ENCODE peak calls at places on chromosomes 3 and 15, in four cellular contexts. One of them, this sample, is unnamed.

GRCh38 chr15:23954931-23955330 is 267.8 kb upstream of the NDN start:
- DNase-seq in left ventricle myocardium inferior: no peak
- DNase-seq in GM12865: no peak
- DNase-seq in small intestine: no peak
- DNase-seq in this sample: no peak

GRCh38 chr3:54557538-54558419 is 370.1 kb downstream of the LRTM1 start:
- DNase-seq in left ventricle myocardium inferior: no peak
- DNase-seq in GM12865: no peak
- DNase-seq in small intestine: no peak
- DNase-seq in this sample: no peak

GRCh38 chr3:177026505-177027277 is 170.6 kb downstream of the TBL1XR1 start:
- DNase-seq in left ventricle myocardium inferior: no peak
- DNase-seq in GM12865: no peak
- DNase-seq in small intestine: no peak
- DNase-seq in this sample: no peak

GRCh38 chr3:73498764-73499622 is 125.7 kb downstream of the PDZRN3 start:
- DNase-seq in left ventricle myocardium inferior: peak; percentile 26
- DNase-seq in GM12865: peak; percentile 67
- DNase-seq in small intestine: no peak
- DNase-seq in this sample: no peak

GRCh38 chr3:15360786-15361493 is 28.6 kb upstream of the SH3BP5 start:
- DNase-seq in left ventricle myocardium inferior: no peak
- DNase-seq in GM12865: peak; percentile 41
- DNase-seq in small intestine: no peak
- DNase-seq in this sample: no peak

GRCh38 chr3:126537116-126537729 is 13.3 kb downstream of the CHST13 start:
- DNase-seq in left ventricle myocardium inferior: no peak
- DNase-seq in GM12865: no peak
- DNase-seq in small intestine: no peak
- DNase-seq in this sample: no peak

GRCh38 chr3:194070220-194070633 is 65.7 kb upstream of the HES1 start:
- DNase-seq in left ventricle myocardium inferior: no peak
- DNase-seq in GM12865: no peak
- DNase-seq in small intestine: no peak
- DNase-seq in this sample: no peak

GRCh38 chr3:169146112-169146665 is 517.3 kb downstream of the MECOM start:
- DNase-seq in left ventricle myocardium inferior: peak; percentile 37
- DNase-seq in GM12865: no peak
- DNase-seq in small intestine: peak; percentile 65
- DNase-seq in this sample: peak; percentile 83

GRCh38 chr15:99615460-99615859 is 49.7 kb downstream of the MEF2A start:
- DNase-seq in left ventricle myocardium inferior: no peak
- DNase-seq in GM12865: no peak
- DNase-seq in small intestine: no peak
- DNase-seq in this sample: no peak

GRCh38 chr15:63979227-63979793 is 67.0 kb downstream of the DAPK2 start:
- DNase-seq in left ventricle myocardium inferior: no peak
- DNase-seq in GM12865: no peak
- DNase-seq in small intestine: no peak
- DNase-seq in this sample: no peak

GRCh38 chr3:111534701-111535100 is 7.3 kb upstream of the CD96 start:
- DNase-seq in left ventricle myocardium inferior: no peak
- DNase-seq in GM12865: no peak
- DNase-seq in small intestine: no peak
- DNase-seq in this sample: no peak

GRCh38 chr3:46062679-46063078 is 35.4 kb upstream of the XCR1 start:
- DNase-seq in left ventricle myocardium inferior: no peak
- DNase-seq in GM12865: no peak
- DNase-seq in small intestine: no peak
- DNase-seq in this sample: no peak

GRCh38 chr15:66221126-66221525 is 32.4 kb downstream of the MEGF11 start:
- DNase-seq in left ventricle myocardium inferior: no peak
- DNase-seq in GM12865: no peak
- DNase-seq in small intestine: no peak
- DNase-seq in this sample: no peak

GRCh38 chr3:78978037-78978436 is 789.8 kb downstream of the ROBO1 start:
- DNase-seq in left ventricle myocardium inferior: no peak
- DNase-seq in GM12865: peak; percentile 16
- DNase-seq in small intestine: no peak
- DNase-seq in this sample: peak; percentile 13

GRCh38 chr15:74780983-74781672 is 752 bp upstream of the CSK start:
- DNase-seq in left ventricle myocardium inferior: no peak
- DNase-seq in GM12865: peak; percentile 73
- DNase-seq in small intestine: no peak
- DNase-seq in this sample: no peak

GRCh38 chr15:62365795-62366442 is 200.8 kb upstream of the C2CD4B start:
- DNase-seq in left ventricle myocardium inferior: no peak
- DNase-seq in GM12865: no peak
- DNase-seq in small intestine: peak; percentile 92
- DNase-seq in this sample: peak; percentile 26

GRCh38 chr3:52887166-52887565 is 10.2 kb downstream of the STIMATE start:
- DNase-seq in left ventricle myocardium inferior: no peak
- DNase-seq in GM12865: no peak
- DNase-seq in small intestine: no peak
- DNase-seq in this sample: no peak

GRCh38 chr15:84840741-84841429 is 23.7 kb downstream of the ALPK3 start:
- DNase-seq in left ventricle myocardium inferior: peak; percentile 79
- DNase-seq in GM12865: no peak
- DNase-seq in small intestine: peak; percentile 83
- DNase-seq in this sample: peak; percentile 97

GRCh38 chr15:79535536-79535935 is 103.4 kb downstream of the MINAR1 start:
- DNase-seq in left ventricle myocardium inferior: no peak
- DNase-seq in GM12865: no peak
- DNase-seq in small intestine: no peak
- DNase-seq in this sample: no peak

GRCh38 chr15:89307046-89307587 is 27.5 kb downstream of the POLG start:
- DNase-seq in left ventricle myocardium inferior: no peak
- DNase-seq in GM12865: no peak
- DNase-seq in small intestine: no peak
- DNase-seq in this sample: no peak

GRCh38 chr15:40002295-40002694 is 36.7 kb downstream of the SRP14 start:
- DNase-seq in left ventricle myocardium inferior: no peak
- DNase-seq in GM12865: no peak
- DNase-seq in small intestine: peak; percentile 71
- DNase-seq in this sample: peak; percentile 82